ENCODE peak calls at places on chromosomes 6 and 20, in four cellular contexts. One of them, this sample, is unnamed.

GRCh38 chr6:35486005-35486925 is 10.6 kb downstream of the TEAD3 start:
- DNase-seq in H9: peak
- DNase-seq in cardiac muscle cell: no peak
- DNase-seq in spleen: no peak
- DNase-seq in this sample: no peak

GRCh38 chr6:47000842-47001241 is 41.3 kb downstream of the ADGRF1 start:
- DNase-seq in H9: no peak
- DNase-seq in cardiac muscle cell: no peak
- DNase-seq in spleen: no peak
- DNase-seq in this sample: no peak

GRCh38 chr20:40977218-40977617 is 51.4 kb upstream of the TOP1 start:
- DNase-seq in H9: no peak
- DNase-seq in cardiac muscle cell: no peak
- DNase-seq in spleen: no peak
- DNase-seq in this sample: no peak

GRCh38 chr20:36102809-36103596 is 51.5 kb upstream of the EPB41L1 start:
- DNase-seq in H9: no peak
- DNase-seq in cardiac muscle cell: peak
- DNase-seq in spleen: no peak
- DNase-seq in this sample: no peak

GRCh38 chr6:129498950-129499870 is 210.8 kb downstream of the ARHGAP18 start:
- DNase-seq in H9: no peak
- DNase-seq in cardiac muscle cell: peak
- DNase-seq in spleen: no peak
- DNase-seq in this sample: no peak

GRCh38 chr6:138215071-138215470 is 3.2 kb downstream of the PBOV1 start:
- DNase-seq in H9: no peak
- DNase-seq in cardiac muscle cell: no peak
- DNase-seq in spleen: no peak
- DNase-seq in this sample: no peak

GRCh38 chr6:83480470-83480869 is 31.9 kb upstream of the PRSS35 start:
- DNase-seq in H9: no peak
- DNase-seq in cardiac muscle cell: no peak
- DNase-seq in spleen: no peak
- DNase-seq in this sample: no peak

GRCh38 chr6:137832110-137832509 is 34.9 kb upstream of the TNFAIP3 start:
- DNase-seq in H9: no peak
- DNase-seq in cardiac muscle cell: no peak
- DNase-seq in spleen: no peak
- DNase-seq in this sample: no peak

GRCh38 chr20:52972965-52973819 is 1.0 kb downstream of the TSHZ2 start:
- DNase-seq in H9: peak
- DNase-seq in cardiac muscle cell: peak
- DNase-seq in spleen: no peak
- DNase-seq in this sample: no peak

GRCh38 chr20:59095140-59095539 is 52.6 kb upstream of the PRELID3B start:
- DNase-seq in H9: no peak
- DNase-seq in cardiac muscle cell: peak
- DNase-seq in spleen: no peak
- DNase-seq in this sample: no peak

GRCh38 chr20:43570496-43570895 is 11.7 kb downstream of the SGK2 start:
- DNase-seq in H9: no peak
- DNase-seq in cardiac muscle cell: no peak
- DNase-seq in spleen: peak
- DNase-seq in this sample: no peak

GRCh38 chr20:46040902-46041535 is 12.0 kb downstream of the SLC12A5 start:
- DNase-seq in H9: peak
- DNase-seq in cardiac muscle cell: peak
- DNase-seq in spleen: no peak
- DNase-seq in this sample: no peak

GRCh38 chr6:147400968-147401367 is 107.5 kb upstream of the SAMD5 start:
- DNase-seq in H9: no peak
- DNase-seq in cardiac muscle cell: no peak
- DNase-seq in spleen: no peak
- DNase-seq in this sample: no peak

GRCh38 chr20:57493091-57493615 is 31.8 kb downstream of the CTCFL start:
- DNase-seq in H9: no peak
- DNase-seq in cardiac muscle cell: no peak
- DNase-seq in spleen: no peak
- DNase-seq in this sample: no peak

DNA sequence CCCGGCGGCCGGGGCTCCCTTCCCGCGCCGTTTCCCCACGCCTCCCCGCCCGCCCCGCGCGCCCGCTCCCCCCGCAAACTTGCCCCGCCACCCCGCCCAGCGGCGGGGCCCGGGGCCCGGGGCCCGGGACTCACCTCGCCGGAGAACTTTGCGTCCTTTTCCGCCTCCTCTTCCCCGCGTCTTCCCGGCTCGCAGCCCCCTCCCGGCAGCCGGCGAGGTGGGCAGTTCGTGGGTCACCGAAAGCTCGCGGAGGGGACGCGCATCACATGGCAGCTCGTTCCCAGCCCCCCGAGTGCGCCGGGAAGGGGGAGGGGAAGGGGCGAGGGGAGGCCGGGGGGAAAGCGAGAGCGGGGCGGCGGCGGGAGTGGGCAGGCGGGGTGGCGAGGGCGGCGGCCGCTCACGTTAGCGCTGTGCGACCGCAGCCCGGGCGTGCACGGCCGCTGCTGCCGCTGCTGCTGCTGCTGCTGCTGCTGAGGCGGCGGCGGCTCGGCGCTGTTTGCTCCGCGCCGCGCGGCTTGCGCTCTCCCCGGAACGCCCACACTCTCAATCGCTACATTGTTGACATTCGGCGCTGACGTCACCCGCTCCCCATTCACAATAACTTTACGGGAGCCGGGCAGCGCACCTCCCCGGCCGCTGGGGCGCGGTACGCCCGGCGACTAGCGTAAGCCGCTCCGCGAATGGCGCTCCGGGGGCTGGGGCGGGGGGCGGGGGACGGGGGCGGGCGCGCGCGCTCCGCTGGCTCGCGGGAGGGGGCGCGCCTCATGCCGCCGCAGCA is at the start of gene BACH2:
- DNase-seq in H9: peak
- DNase-seq in cardiac muscle cell: peak
- DNase-seq in spleen: peak
- DNase-seq in this sample: peak
- TF ChIP-seq CTCF in H9: no peak
- TF ChIP-seq CTCF in cardiac muscle cell: no peak
- TF ChIP-seq CTCF in spleen: peak
- TF ChIP-seq CTCF in this sample: no peak

DNA sequence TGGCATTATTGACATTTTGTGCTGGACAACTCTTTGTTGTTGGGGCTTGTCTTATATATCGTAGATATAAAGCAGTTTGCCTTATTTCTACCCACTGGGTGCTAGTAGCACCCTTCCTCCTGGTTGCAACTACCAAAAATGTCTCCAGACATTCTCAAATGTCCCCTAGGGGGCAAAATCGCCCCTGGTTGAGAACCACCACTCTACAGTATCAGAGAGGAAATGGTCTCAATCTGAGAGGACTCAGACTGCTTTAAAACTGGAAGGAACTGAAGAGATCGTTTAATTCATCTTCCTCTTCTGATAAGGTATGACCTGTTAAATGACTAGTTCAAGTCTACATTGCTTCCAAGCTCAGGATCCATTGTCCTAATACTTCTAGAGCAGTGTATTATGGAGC is 14.9 kb downstream of the SH3BGRL2 start:
- DNase-seq in H9: peak
- DNase-seq in cardiac muscle cell: no peak
- DNase-seq in spleen: no peak
- DNase-seq in this sample: no peak
- TF ChIP-seq CTCF in H9: peak
- TF ChIP-seq CTCF in cardiac muscle cell: peak
- TF ChIP-seq CTCF in spleen: no peak
- TF ChIP-seq CTCF in this sample: no peak

DNA sequence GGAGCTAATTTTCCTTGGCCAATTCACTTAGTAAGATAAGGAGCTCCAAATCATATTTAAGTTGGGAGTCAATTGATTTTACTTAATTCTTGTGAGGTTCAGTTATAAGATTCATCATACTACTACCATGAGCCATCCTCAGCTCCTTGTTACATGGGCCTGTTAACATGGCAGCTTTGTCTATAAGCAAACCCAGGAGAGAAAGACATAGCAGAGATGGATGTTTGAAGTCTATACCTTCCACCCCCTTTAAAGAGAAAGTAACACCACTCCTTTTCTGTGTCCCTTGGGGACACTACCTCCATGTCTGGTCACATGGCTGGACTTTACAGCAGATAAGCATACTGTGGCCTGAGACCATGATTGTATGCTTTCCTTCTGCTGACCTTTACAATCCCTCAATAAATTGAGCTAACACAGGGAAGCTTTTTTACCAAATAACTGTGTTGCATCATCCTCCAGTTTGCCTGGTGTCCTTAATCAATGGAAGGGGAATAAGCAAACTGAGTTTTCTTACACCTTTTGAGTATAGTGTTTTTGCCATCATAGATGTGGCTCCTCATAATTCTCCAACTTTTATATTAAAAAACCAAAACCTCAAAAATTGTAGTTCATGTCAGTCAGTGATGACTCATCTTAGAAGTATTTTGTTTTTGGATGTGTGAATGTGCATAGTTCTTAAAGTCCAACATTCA is 9.8 kb upstream of the ZNFX1 start:
- DNase-seq in H9: no peak
- DNase-seq in cardiac muscle cell: no peak
- DNase-seq in spleen: no peak
- DNase-seq in this sample: no peak
- TF ChIP-seq CTCF in H9: no peak
- TF ChIP-seq CTCF in cardiac muscle cell: no peak
- TF ChIP-seq CTCF in spleen: no peak
- TF ChIP-seq CTCF in this sample: no peak

GRCh38 chr6:81293896-81294295 is 458.6 kb downstream of the TENT5A start:
- DNase-seq in H9: no peak
- DNase-seq in cardiac muscle cell: peak
- DNase-seq in spleen: no peak
- DNase-seq in this sample: no peak

GRCh38 chr6:81304486-81304885 is 448.0 kb downstream of the TENT5A start:
- DNase-seq in H9: no peak
- DNase-seq in cardiac muscle cell: no peak
- DNase-seq in spleen: no peak
- DNase-seq in this sample: no peak

GRCh38 chr6:81295310-81295709 is 457.2 kb downstream of the TENT5A start:
- DNase-seq in H9: no peak
- DNase-seq in cardiac muscle cell: no peak
- DNase-seq in spleen: no peak
- DNase-seq in this sample: no peak

DNA sequence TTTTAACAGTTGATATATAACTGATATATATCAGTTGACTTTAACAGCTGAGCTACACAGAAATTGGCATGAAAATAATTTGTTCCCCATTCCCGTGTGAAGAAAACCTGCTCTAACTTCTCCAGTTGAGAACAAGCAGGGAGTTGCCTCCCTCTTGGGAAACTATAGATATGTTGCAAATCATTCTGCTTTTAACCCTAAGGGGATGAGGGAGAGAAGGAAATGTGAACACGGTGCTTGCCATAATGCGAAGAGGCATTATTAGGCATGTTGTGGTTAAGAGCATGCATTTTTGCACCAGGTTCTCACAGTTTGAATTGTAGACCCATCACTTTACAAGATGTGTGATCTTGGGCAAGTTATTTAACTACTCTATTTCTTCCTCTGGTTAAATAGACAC is 453.7 kb downstream of the TENT5A start:
- DNase-seq in H9: no peak
- DNase-seq in cardiac muscle cell: no peak
- DNase-seq in spleen: no peak
- DNase-seq in this sample: no peak
- TF ChIP-seq CTCF in H9: no peak
- TF ChIP-seq CTCF in cardiac muscle cell: no peak
- TF ChIP-seq CTCF in spleen: no peak
- TF ChIP-seq CTCF in this sample: no peak

GRCh38 chr20:54479138-54479906 is 3.9 kb downstream of the DOK5 start:
- DNase-seq in H9: peak
- DNase-seq in cardiac muscle cell: peak
- DNase-seq in spleen: no peak
- DNase-seq in this sample: no peak
- TF ChIP-seq CTCF in H9: peak
- TF ChIP-seq CTCF in cardiac muscle cell: peak
- TF ChIP-seq CTCF in spleen: no peak
- TF ChIP-seq CTCF in this sample: no peak

GRCh38 chr6:33738153-33738552 is 8.6 kb downstream of the IP6K3 start:
- DNase-seq in H9: no peak
- DNase-seq in cardiac muscle cell: no peak
- DNase-seq in spleen: no peak
- DNase-seq in this sample: no peak

GRCh38 chr6:33738879-33739278 is 7.8 kb downstream of the IP6K3 start:
- DNase-seq in H9: no peak
- DNase-seq in cardiac muscle cell: no peak
- DNase-seq in spleen: no peak
- DNase-seq in this sample: no peak

GRCh38 chr6:33739611-33740010 is 7.1 kb downstream of the IP6K3 start:
- DNase-seq in H9: no peak
- DNase-seq in cardiac muscle cell: no peak
- DNase-seq in spleen: no peak
- DNase-seq in this sample: no peak

GRCh38 chr6:33735201-33735600 is 11.5 kb downstream of the IP6K3 start:
- DNase-seq in H9: no peak
- DNase-seq in cardiac muscle cell: no peak
- DNase-seq in spleen: no peak
- DNase-seq in this sample: no peak

DNA sequence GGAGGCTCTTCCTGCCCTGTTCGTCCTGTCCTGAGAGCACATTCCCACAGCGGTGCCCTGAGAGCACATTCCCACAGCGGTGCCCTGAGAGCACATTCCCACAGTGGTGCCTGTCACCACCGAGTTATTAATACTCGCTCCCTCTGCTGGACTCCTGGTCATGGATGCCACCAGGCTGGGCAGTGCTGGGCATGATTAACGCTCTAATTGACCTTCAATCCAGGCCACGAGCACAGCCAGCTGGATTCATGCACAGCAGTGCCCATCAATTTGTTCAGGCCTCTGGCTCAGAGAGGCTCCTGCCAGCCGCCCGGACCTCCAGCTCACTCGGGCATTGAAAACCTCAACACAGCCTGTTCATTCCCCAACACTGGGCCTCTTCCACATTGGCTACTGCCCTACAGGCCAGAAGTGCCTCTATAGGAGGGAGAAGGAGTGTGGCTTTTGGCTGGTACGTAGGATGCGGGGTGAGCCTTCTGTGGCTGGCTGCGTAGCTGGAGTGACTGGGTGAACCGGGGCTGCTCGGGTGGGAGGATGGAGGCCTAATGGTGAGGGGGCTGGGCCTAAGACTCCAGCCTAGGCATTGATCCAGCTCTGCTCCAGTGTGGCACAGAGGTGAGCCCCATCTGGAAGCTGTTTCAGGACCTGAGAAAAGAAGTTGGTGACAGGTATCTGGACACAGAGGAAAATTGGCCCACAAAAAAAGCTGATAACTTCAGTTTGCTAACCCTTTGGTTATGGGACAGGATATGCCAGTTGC is 9.3 kb downstream of the IP6K3 start:
- DNase-seq in H9: no peak
- DNase-seq in cardiac muscle cell: no peak
- DNase-seq in spleen: no peak
- DNase-seq in this sample: no peak
- TF ChIP-seq CTCF in H9: no peak
- TF ChIP-seq CTCF in cardiac muscle cell: no peak
- TF ChIP-seq CTCF in spleen: no peak
- TF ChIP-seq CTCF in this sample: no peak

This sample was measured in AG09319.